ENCODE peak calls at places on chromosomes 16 and 17, in seven cellular contexts. F is choroid plexus epithelial cell, Z is hepatocyte, M is stomach, E is WTC11, Y is fibroblast of mammary gland, O is neural progenitor cell. N is an unnamed sample.

GRCh38 chr16:66899945-66900688 is 18.6 kb downstream of the CDH16 start:
- DNase-seq in Y (peak), M (peak), O (peak), Z (peak), F (peak), E (no peak), N (peak)

GRCh38 chr16:8026450-8026849 is 563.9 kb downstream of the TMEM114 start:
- DNase-seq in E (no peak), O (peak), Z (peak), F (no peak), Y (no peak), M (no peak), N (no peak)

GRCh38 chr16:9259914-9260608 is 168.6 kb downstream of the HAPSTR1 start:
- DNase-seq in M (no peak), O (no peak), F (no peak), E (no peak), Z (peak), Y (no peak), N (no peak)

GRCh38 chr16:88881090-88881580 is 14.7 kb upstream of the PABPN1L start:
- DNase-seq in O (no peak), Y (no peak), F (peak), E (peak), M (peak), Z (no peak), N (no peak)

GRCh38 chr16:16059895-16060590 is 110.6 kb downstream of the ABCC1 start:
- DNase-seq in F (no peak), O (no peak), E (no peak), M (peak), Z (no peak), Y (no peak), N (no peak)

GRCh38 chr17:56425483-56425882 is 168.0 kb upstream of the NOG start:
- DNase-seq in O (no peak), Y (no peak), E (no peak), M (no peak), Z (no peak), F (no peak), N (no peak)

GRCh38 chr17:16820979-16821543 is 131.0 kb downstream of the CCDC144A start:
- DNase-seq in E (no peak), F (no peak), Z (no peak), Y (no peak), O (peak), M (no peak), N (peak)

GRCh38 chr16:57870753-57871454 is 68.6 kb upstream of the KIFC3 start:
- DNase-seq in Y (no peak), O (no peak), M (no peak), E (no peak), Z (no peak), F (no peak), N (no peak)

GRCh38 chr17:43092891-43093290 is 32.3 kb downstream of the BRCA1 start:
- DNase-seq in M (no peak), E (no peak), F (peak), Y (peak), O (no peak), Z (no peak), N (no peak)

GRCh38 chr17:31068291-31068690 is 26.5 kb upstream of the NF1 start:
- DNase-seq in E (peak), M (peak), Y (peak), F (peak), Z (peak), O (peak), N (peak)

GRCh38 chr16:14202095-14202494 is 131.0 kb downstream of the MRTFB start:
- DNase-seq in F (no peak), Z (no peak), Y (no peak), O (no peak), E (no peak), M (no peak), N (no peak)

GRCh38 chr17:82527893-82528292 is 8.4 kb downstream of the FOXK2 start:
- DNase-seq in O (no peak), F (no peak), E (no peak), Y (peak), M (no peak), Z (no peak), N (no peak)

GRCh38 chr17:57913576-57914273 is 41.5 kb downstream of the CUEDC1 start:
- DNase-seq in E (no peak), O (no peak), Z (no peak), M (no peak), Y (peak), F (no peak), N (no peak)

GRCh38 chr17:82241183-82241925 is 12.5 kb downstream of the SLC16A3 start:
- DNase-seq in F (peak), E (no peak), Z (no peak), Y (peak), M (peak), O (no peak), N (no peak)

GRCh38 chr17:71699907-71700306 is 420.9 kb upstream of the SOX9 start:
- DNase-seq in O (no peak), E (no peak), Y (no peak), F (no peak), M (no peak), Z (no peak), N (no peak)

N was measured in WERI-Rb-1.